ENCODE peak calls at places on chromosomes 11 and 22, in nine cellular contexts. Q is iPS-NIHi11; M is stimulated activated CD4-positive, alpha-beta T cell treated with anti-CD3 and anti-CD28 coated beads, Interleukin-1b, Interleukin-23, amount 100 ng/mL, for 1 hour; J is T-helper 9 cell; T is lower lobe of right lung; L is PC-3; W is fibroblast of villous mesenchyme; N is NCI-H146; A is HepG2. G is an unnamed sample.
A peak's percentile ranks its signal among the peaks of the same experiment; 100 is the strongest.

GRCh38 chr22:19275919-19276600 is 15.5 kb downstream of the CLTCL1 start:
- DNase-seq in Q (no peak), M (no peak), J (no peak), T (no peak), L (no peak), W (peak; percentile 18), N (no peak), A (no peak), G (no peak)

GRCh38 chr22:45600791-45601730 is 70.6 kb upstream of the ATXN10 start:
- DNase-seq in Q (no peak), M (no peak), J (no peak), T (peak; percentile 24), L (no peak), W (peak; percentile 36), N (no peak), A (no peak), G (no peak)

GRCh38 chr22:36160499-36160942 is at the start of gene APOL3:
- DNase-seq in Q (no peak), M (no peak), J (peak; percentile 32), T (peak; percentile 77), L (peak; percentile 29), W (peak; percentile 85), N (no peak), A (no peak), G (no peak)

GRCh38 chr11:10856689-10857603 is 907 bp downstream of the ZBED5 start:
- DNase-seq in Q (peak; percentile 37), M (no peak), J (peak; percentile 5), T (peak; percentile 50), L (peak; percentile 45), W (peak; percentile 47), N (peak; percentile 64), A (peak; percentile 48), G (no peak)

GRCh38 chr11:93510196-93510898 is 32.8 kb downstream of the SMCO4 start:
- DNase-seq in Q (no peak), M (no peak), J (no peak), T (no peak), L (no peak), W (no peak), N (no peak), A (no peak), G (no peak)

GRCh38 chr11:71502026-71502425 is 25.0 kb upstream of the KRTAP5-7 start:
- DNase-seq in Q (no peak), M (no peak), J (no peak), T (no peak), L (no peak), W (no peak), N (no peak), A (no peak), G (no peak)

GRCh38 chr11:124717786-124718634 is 21.7 kb upstream of the NRGN start:
- DNase-seq in Q (peak; percentile 59), M (no peak), J (peak; percentile 10), T (peak; percentile 62), L (peak; percentile 52), W (no peak), N (peak; percentile 26), A (peak; percentile 6), G (no peak)

GRCh38 chr11:61037694-61038093 is 64.6 kb upstream of the CD5 start:
- DNase-seq in Q (no peak), M (no peak), J (no peak), T (no peak), L (peak; percentile 50), W (no peak), N (no peak), A (no peak), G (no peak)

GRCh38 chr11:73314121-73314948 is 6.3 kb downstream of the ARHGEF17 start:
- DNase-seq in Q (peak; percentile 61), M (no peak), J (no peak), T (peak; percentile 75), L (no peak), W (peak; percentile 63), N (no peak), A (peak; percentile 95), G (no peak)

GRCh38 chr11:29210426-29210825 is 806.4 kb downstream of the KCNA4 start:
- DNase-seq in Q (no peak), M (no peak), J (no peak), T (no peak), L (no peak), W (no peak), N (no peak), A (no peak), G (no peak)

GRCh38 chr11:73288873-73289707 is 17.0 kb downstream of the P2RY6 start:
- DNase-seq in Q (peak; percentile 90), M (no peak), J (peak; percentile 32), T (peak; percentile 78), L (peak; percentile 82), W (peak; percentile 67), N (peak; percentile 43), A (peak; percentile 64), G (peak; percentile 70)

GRCh38 chr22:24969588-24970301 is 17.2 kb downstream of the KIAA1671 start:
- DNase-seq in Q (no peak), M (no peak), J (no peak), T (no peak), L (peak; percentile 85), W (peak; percentile 61), N (no peak), A (peak; percentile 60), G (no peak)

GRCh38 chr11:13874596-13874995 is 87.9 kb upstream of the SPON1 start:
- DNase-seq in Q (no peak), M (no peak), J (no peak), T (no peak), L (no peak), W (no peak), N (no peak), A (no peak), G (no peak)

GRCh38 chr11:7418916-7419315 is 66.4 kb upstream of the OLFML1 start:
- DNase-seq in Q (no peak), M (no peak), J (no peak), T (no peak), L (no peak), W (no peak), N (no peak), A (no peak), G (no peak)

GRCh38 chr11:42913731-42914130 is 398.1 kb upstream of the API5 start:
- DNase-seq in Q (no peak), M (no peak), J (no peak), T (no peak), L (no peak), W (no peak), N (no peak), A (no peak), G (no peak)

GRCh38 chr22:31155425-31155824 is 4.6 kb upstream of the RNF185 start:
- DNase-seq in Q (no peak), M (no peak), J (no peak), T (no peak), L (no peak), W (peak; percentile 68), N (no peak), A (no peak), G (no peak)

GRCh38 chr11:128467041-128467440 is 120.3 kb downstream of the ETS1 start:
- DNase-seq in Q (no peak), M (no peak), J (no peak), T (no peak), L (no peak), W (no peak), N (no peak), A (no peak), G (no peak)

GRCh38 chr11:69915501-69916250 is 96.5 kb upstream of the FGF3 start:
- DNase-seq in Q (peak; percentile 84), M (no peak), J (peak; percentile 19), T (peak; percentile 81), L (peak; percentile 95), W (peak; percentile 57), N (peak; percentile 34), A (peak; percentile 41), G (no peak)

GRCh38 chr11:10622957-10623787 is 54.7 kb upstream of the LYVE1 start:
- DNase-seq in Q (no peak), M (no peak), J (no peak), T (no peak), L (peak; percentile 37), W (no peak), N (no peak), A (no peak), G (no peak)

GRCh38 chr22:40118979-40119378 is 58.7 kb upstream of the TNRC6B start:
- DNase-seq in Q (no peak), M (no peak), J (no peak), T (no peak), L (no peak), W (no peak), N (no peak), A (no peak), G (no peak)

GRCh38 chr22:20204281-20204680 is 53.4 kb upstream of the CCDC188 start:
- DNase-seq in Q (no peak), M (no peak), J (no peak), T (no peak), L (no peak), W (no peak), N (no peak), A (no peak), G (no peak)

GRCh38 chr11:44120169-44120568 is 24.7 kb downstream of the EXT2 start:
- DNase-seq in Q (peak; percentile 26), M (no peak), J (no peak), T (no peak), L (peak; percentile 39), W (no peak), N (no peak), A (no peak), G (no peak)

GRCh38 chr22:29695129-29695926 is 24.5 kb upstream of the CABP7 start:
- DNase-seq in Q (no peak), M (no peak), J (no peak), T (no peak), L (no peak), W (no peak), N (no peak), A (no peak), G (peak; percentile 38)

GRCh38 chr22:46672731-46673130 is 52.5 kb downstream of the GRAMD4 start:
- DNase-seq in Q (no peak), M (no peak), J (no peak), T (no peak), L (no peak), W (no peak), N (no peak), A (no peak), G (no peak)

GRCh38 chr11:77211040-77211451 is 83.0 kb downstream of the MYO7A start:
- DNase-seq in Q (no peak), M (no peak), J (no peak), T (no peak), L (no peak), W (no peak), N (no peak), A (no peak), G (no peak)

GRCh38 chr11:44143987-44144909 is 48.8 kb downstream of the EXT2 start:
- DNase-seq in Q (no peak), M (no peak), J (no peak), T (no peak), L (peak; percentile 95), W (no peak), N (no peak), A (no peak), G (no peak)